ENCODE peak calls at places on chromosomes 4 and X, in five cellular contexts. R, M, L, Q and W are unnamed samples. For H3K9me3, the result is how much of the 10 kb centered on the place peaks cover.

GRCh38 chr4:73142995-73143547 is 73.6 kb upstream of the COX18 start:
- DNase-seq in R (no peak), M (no peak), L (no peak), Q (no peak), W (no peak)

GRCh38 chr4:4386736-4387392 is at the start of gene NSG1:
- DNase-seq in R (no peak), M (peak), L (no peak), Q (no peak), W (peak)

GRCh38 chr4:72118017-72118416 is 86.2 kb downstream of the NPFFR2 start:
- DNase-seq in R (no peak), M (no peak), L (no peak), Q (no peak), W (no peak)

GRCh38 chrX:105461013-105461412 is 240.5 kb upstream of the TEX13A start:
- DNase-seq in R (no peak), M (no peak), L (no peak), Q (no peak), W (no peak)

GRCh38 chr4:168978001-168978700 is 31.9 kb downstream of the CBR4 start:
- DNase-seq in R (no peak), M (peak), L (no peak), Q (no peak), W (no peak)

GRCh38 chrX:19721726-19722370 is 165.6 kb downstream of the SH3KBP1 start:
- DNase-seq in R (no peak), M (no peak), L (no peak), Q (peak), W (peak)

GRCh38 chr4:1293531-1293941 is 3.8 kb downstream of the MAEA start:
- DNase-seq in R (no peak), M (no peak), L (peak), Q (peak), W (no peak)

GRCh38 chr4:135532132-135532531 is 1330.5 kb upstream of the PABPC4L start:
- DNase-seq in R (no peak), M (no peak), L (no peak), Q (no peak), W (no peak)

GRCh38 chr4:84279678-84280077 is 219.4 kb downstream of the NKX6-1 start:
- DNase-seq in R (no peak), M (no peak), L (no peak), Q (no peak), W (no peak)

GRCh38 chrX:12950851-12951589 is 23.9 kb upstream of the TMSB4X start:
- DNase-seq in R (peak), M (no peak), L (peak), Q (peak), W (no peak)

GRCh38 chrX:6738518-6739470 is 203.9 kb upstream of the VCX3A start:
- DNase-seq in R (no peak), M (no peak), L (peak), Q (no peak), W (no peak)

GRCh38 chr4:140103676-140104075 is 50.3 kb downstream of the MAML3 start:
- DNase-seq in R (no peak), M (peak), L (no peak), Q (no peak), W (no peak)

GRCh38 chrX:109843963-109844751 is 111.1 kb upstream of the ACSL4 start:
- DNase-seq in R (no peak), M (peak), L (no peak), Q (peak), W (no peak)

GRCh38 chr4:25401066-25401465 is 24.0 kb downstream of the ANAPC4 start:
- DNase-seq in R (peak), M (peak), L (no peak), Q (no peak), W (no peak)

GRCh38 chrX:101595739-101596419 is 21.9 kb downstream of the ARMCX6 start:
- DNase-seq in R (peak), M (peak), L (no peak), Q (no peak), W (no peak)

GRCh38 chr4:158193171-158193749 is 17.0 kb upstream of the TMEM144 start:
- DNase-seq in R (peak), M (peak), L (no peak), Q (no peak), W (no peak)

GRCh38 chr4:176271749-176272148 is 2.7 kb upstream of the ASB5 start:
- DNase-seq in R (no peak), M (peak), L (no peak), Q (no peak), W (no peak)

GRCh38 chr4:55554453-55555030 is 7.8 kb upstream of the CLOCK start:
- DNase-seq in R (peak), M (peak), L (no peak), Q (no peak), W (no peak)

GRCh38 chr4:168522829-168523228 is 26.0 kb downstream of the PALLD start:
- DNase-seq in R (no peak), M (peak), L (no peak), Q (no peak), W (no peak)

GRCh38 chr4:13504374-13504773 is 20.2 kb upstream of the RAB28 start:
- DNase-seq in R (no peak), M (no peak), L (no peak), Q (no peak), W (no peak)

GRCh38 chr4:141246683-141247429 is 26.2 kb downstream of the ZNF330 start:
- DNase-seq in R (no peak), M (peak), L (no peak), Q (no peak), W (no peak)

GRCh38 chr4:53717064-53717549 is 125.8 kb upstream of the LNX1 start:
- DNase-seq in R (no peak), M (peak), L (no peak), Q (peak), W (no peak)

GRCh38 chrX:69493766-69494165 is 10.4 kb upstream of the NALF2 start:
- DNase-seq in R (no peak), M (no peak), L (no peak), Q (no peak), W (no peak)
- TF ChIP-seq POLR2A in R (no peak), M (no peak), L (no peak), Q (no peak), W (no peak)

GRCh38 chrX:145923376-145923775 is 105.7 kb downstream of the SLITRK2 start:
- DNase-seq in R (no peak), M (no peak), L (no peak), Q (no peak), W (no peak)
- H3K9me3 ChIP-seq in R (under half), M (under half), L (under half), Q (under half), W (under half)

DNA sequence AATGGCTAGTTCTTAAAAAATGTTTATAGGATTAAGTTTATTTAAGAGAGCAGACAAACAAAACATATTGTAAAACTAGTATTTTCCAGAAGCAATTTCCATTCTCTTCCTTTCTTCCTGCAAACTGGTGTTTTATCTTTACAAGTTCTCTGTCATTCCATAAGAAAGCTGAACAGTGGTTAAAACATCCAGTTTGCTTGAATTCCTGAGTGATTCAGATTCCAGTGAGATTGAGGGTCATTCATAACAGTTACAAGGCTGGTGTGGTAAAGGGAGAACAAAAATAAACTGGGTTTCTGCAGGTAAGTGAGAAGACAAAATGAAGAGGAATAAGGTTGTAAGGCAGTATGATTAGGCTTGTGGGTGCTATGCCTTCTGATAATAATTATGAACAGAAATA is 544.8 kb upstream of the DIPK2B start:
- DNase-seq in R (no peak), M (no peak), L (no peak), Q (no peak), W (no peak)
- TF ChIP-seq CTCF in R (no peak), M (no peak), L (no peak), Q (no peak), W (no peak)

DNA sequence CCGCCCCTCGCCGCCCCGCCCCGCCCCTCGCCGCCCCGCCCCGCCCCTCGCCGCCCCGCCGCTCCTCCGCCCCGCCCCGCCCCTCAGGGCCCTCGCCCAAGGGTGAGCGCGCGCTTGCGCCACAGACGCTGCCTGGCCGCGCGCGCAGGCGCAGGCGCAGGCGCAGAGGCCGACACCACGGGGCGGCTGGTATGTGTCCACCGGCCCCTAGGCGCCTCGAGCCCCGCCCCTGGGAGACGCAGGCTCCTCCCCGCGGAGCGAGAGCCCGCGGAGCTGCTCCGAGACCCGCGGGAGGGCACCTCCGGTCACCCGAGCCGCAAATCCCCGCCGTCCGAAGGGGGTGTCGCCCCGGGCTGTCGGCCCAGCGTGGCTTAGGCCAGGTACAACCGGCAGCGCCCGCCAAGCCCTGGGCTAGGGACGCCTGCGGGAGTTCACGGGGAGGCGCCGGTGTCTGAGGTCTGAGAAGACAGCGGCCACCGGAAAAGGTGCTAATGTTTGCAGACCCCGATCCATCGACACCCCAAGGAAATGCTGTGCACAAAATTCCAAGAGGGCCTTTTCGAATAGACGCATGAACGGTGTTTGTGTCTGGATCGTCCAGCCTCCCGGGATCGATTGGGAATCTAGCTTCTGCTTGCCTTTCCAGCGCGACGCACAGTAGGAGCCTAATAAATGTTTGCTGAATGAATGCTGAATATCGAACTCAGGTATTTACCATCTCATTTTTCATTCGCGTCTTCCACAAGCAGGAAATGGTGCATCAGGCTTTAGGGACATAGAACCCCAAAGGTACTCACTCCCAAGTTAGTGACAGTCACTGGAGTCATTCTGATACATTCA is 473 bp upstream of the CCNQ start:
- DNase-seq in R (peak), M (peak), L (peak), Q (peak), W (peak)
- TF ChIP-seq POLR2A in R (peak), M (no peak), L (no peak), Q (no peak), W (no peak)

DNA sequence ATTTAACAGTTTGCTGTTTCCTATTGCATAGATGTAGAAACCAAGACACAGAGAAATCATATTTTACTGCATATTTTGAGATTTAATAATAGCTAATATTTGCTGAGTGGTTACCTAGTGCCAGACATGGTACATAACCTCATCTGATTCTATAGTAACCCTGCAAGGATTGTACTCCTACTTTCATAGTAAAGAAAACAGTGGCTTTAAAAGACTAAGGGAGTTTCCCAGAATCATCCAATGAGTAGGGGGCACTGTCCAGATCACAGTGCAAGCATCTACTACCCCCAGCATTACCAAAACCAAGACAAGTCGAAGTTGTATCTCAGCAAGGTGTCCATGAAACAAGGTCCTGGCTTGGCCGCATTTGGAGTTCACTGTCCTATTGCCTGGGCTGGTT is 224.5 kb upstream of the TENM3 start:
- DNase-seq in R (no peak), M (no peak), L (no peak), Q (no peak), W (no peak)
- H3K9me3 ChIP-seq in R (under half), M (under half), L (under half), Q (under half), W (under half)

GRCh38 chr4:56976878-56977320 is 507 bp downstream of the NOA1 start:
- DNase-seq in R (peak), M (no peak), L (peak), Q (peak), W (peak)
- TF ChIP-seq CTCF in R (no peak), M (no peak), L (no peak), Q (no peak), W (peak)

GRCh38 chrX:18425199-18426003 is at the start of gene CDKL5:
- DNase-seq in R (peak), M (peak), L (peak), Q (peak), W (peak)
- TF ChIP-seq POLR2A in R (peak), M (peak), L (peak), Q (peak), W (peak)

DNA sequence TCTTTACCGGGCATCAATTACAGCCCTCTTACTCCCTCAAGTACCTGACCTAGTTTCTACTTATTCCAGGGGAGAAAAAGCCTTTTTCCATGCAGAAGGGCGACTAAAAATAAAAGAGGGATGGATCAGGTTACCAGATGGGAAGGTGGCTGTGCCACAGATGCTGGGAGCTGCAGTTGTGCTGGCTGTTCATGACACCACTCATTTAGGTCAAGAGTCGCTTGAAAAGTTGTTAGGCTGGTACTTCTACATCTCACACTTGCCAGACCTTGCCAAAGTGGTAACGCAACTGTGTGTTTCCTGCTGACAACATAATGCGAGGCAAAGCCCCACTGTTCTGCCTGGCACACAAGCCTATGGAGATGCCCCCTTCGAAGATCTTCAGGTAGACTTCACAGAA is 148.4 kb upstream of the FGF16 start:
- DNase-seq in R (no peak), M (no peak), L (no peak), Q (peak), W (no peak)
- H3K9me3 ChIP-seq in R (under half), M (under half), L (under half), Q (under half), W (under half)

DNA sequence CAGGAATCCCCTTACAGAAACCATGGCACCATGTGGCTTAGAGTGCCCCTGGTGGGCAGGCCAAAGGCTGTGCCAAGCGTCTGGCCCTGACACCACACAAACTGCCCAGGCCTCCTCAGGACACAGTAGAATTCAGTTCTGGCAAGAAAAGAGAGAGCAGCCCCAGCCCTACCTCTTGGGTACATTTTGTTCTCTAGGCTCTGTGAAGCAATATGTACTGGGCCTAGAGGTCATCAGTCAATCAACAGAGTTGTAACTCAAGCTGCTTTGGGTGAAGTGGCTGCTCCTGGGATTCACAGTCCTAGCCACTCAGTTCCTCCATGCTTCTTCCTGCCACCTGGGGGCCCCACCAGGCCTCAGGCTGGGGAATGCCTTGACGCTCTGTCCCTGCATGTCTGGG is 158.1 kb upstream of the MAMLD1 start:
- DNase-seq in R (no peak), M (no peak), L (no peak), Q (peak), W (peak)
- TF ChIP-seq CTCF in R (peak), M (no peak), L (no peak), Q (peak), W (no peak)

GRCh38 chr4:41216294-41217019 is 2.1 kb upstream of the APBB2 start:
- DNase-seq in R (peak), M (peak), L (peak), Q (peak), W (peak)
- TF ChIP-seq POLR2A in R (peak), M (no peak), L (peak), Q (peak), W (peak)